ENCODE peak calls at places on chromosomes 11 and 22, in six cellular contexts. One of them, this sample, is unnamed.

GRCh38 chr11:32168924-32169323 is 78.0 kb downstream of the RCN1 start:
- DNase-seq in K562: no peak
- DNase-seq in GM23338: no peak
- DNase-seq in osteoblast: peak; percentile 13
- DNase-seq in hepatocyte: no peak
- DNase-seq in GM23248: no peak
- DNase-seq in this sample: no peak

GRCh38 chr22:32596471-32596870 is 121.9 kb downstream of the FBXO7 start:
- DNase-seq in hepatocyte: no peak
- DNase-seq in GM23248: no peak
- DNase-seq in K562: no peak
- DNase-seq in GM23338: no peak
- DNase-seq in osteoblast: no peak
- DNase-seq in this sample: no peak

GRCh38 chr11:59179121-59179520 is 7.2 kb downstream of the DTX4 start:
- DNase-seq in K562: no peak
- DNase-seq in osteoblast: no peak
- DNase-seq in GM23248: no peak
- DNase-seq in hepatocyte: no peak
- DNase-seq in GM23338: no peak
- DNase-seq in this sample: no peak

GRCh38 chr11:87460269-87460668 is 422.5 kb downstream of the TMEM135 start:
- DNase-seq in osteoblast: no peak
- DNase-seq in GM23248: no peak
- DNase-seq in GM23338: no peak
- DNase-seq in K562: no peak
- DNase-seq in hepatocyte: no peak
- DNase-seq in this sample: no peak

GRCh38 chr11:74680035-74680671 is 51.1 kb downstream of the CHRDL2 start:
- DNase-seq in GM23338: no peak
- DNase-seq in hepatocyte: no peak
- DNase-seq in K562: no peak
- DNase-seq in osteoblast: peak; percentile 53
- DNase-seq in GM23248: no peak
- DNase-seq in this sample: no peak

GRCh38 chr11:76568621-76569020 is 101.9 kb downstream of the LRRC32 start:
- DNase-seq in GM23338: no peak
- DNase-seq in K562: no peak
- DNase-seq in osteoblast: no peak
- DNase-seq in GM23248: no peak
- DNase-seq in hepatocyte: no peak
- DNase-seq in this sample: no peak

GRCh38 chr11:2466869-2467694 is 22.3 kb downstream of the KCNQ1 start:
- DNase-seq in osteoblast: peak; percentile 68
- DNase-seq in GM23248: no peak
- DNase-seq in hepatocyte: no peak
- DNase-seq in K562: no peak
- DNase-seq in GM23338: no peak
- DNase-seq in this sample: no peak

GRCh38 chr22:26585104-26585790 is 4.7 kb downstream of the TPST2 start:
- DNase-seq in osteoblast: peak; percentile 90
- DNase-seq in K562: peak; percentile 68
- DNase-seq in GM23338: no peak
- DNase-seq in hepatocyte: peak; percentile 62
- DNase-seq in GM23248: peak; percentile 93
- DNase-seq in this sample: peak; percentile 53

GRCh38 chr11:96112192-96113099 is 188.5 kb upstream of the MTMR2 start:
- DNase-seq in osteoblast: no peak
- DNase-seq in hepatocyte: no peak
- DNase-seq in GM23338: no peak
- DNase-seq in GM23248: peak; percentile 60
- DNase-seq in K562: no peak
- DNase-seq in this sample: no peak

GRCh38 chr11:31958086-31958735 is 132.7 kb upstream of the RCN1 start:
- DNase-seq in GM23338: peak; percentile 93
- DNase-seq in hepatocyte: peak; percentile 66
- DNase-seq in K562: peak; percentile 72
- DNase-seq in osteoblast: no peak
- DNase-seq in GM23248: peak; percentile 79
- DNase-seq in this sample: peak; percentile 60

GRCh38 chr11:40280161-40281054 is 1179.0 kb downstream of the LRRC4C start:
- DNase-seq in K562: no peak
- DNase-seq in hepatocyte: no peak
- DNase-seq in osteoblast: no peak
- DNase-seq in GM23338: peak; percentile 18
- DNase-seq in GM23248: no peak
- DNase-seq in this sample: no peak

GRCh38 chr11:62143727-62144126 is 19.9 kb downstream of the INCENP start:
- DNase-seq in GM23248: no peak
- DNase-seq in GM23338: no peak
- DNase-seq in K562: no peak
- DNase-seq in hepatocyte: no peak
- DNase-seq in osteoblast: peak; percentile 65
- DNase-seq in this sample: peak; percentile 26

GRCh38 chr11:46618789-46619188 is 1.4 kb downstream of the ATG13 start:
- DNase-seq in GM23338: no peak
- DNase-seq in osteoblast: no peak
- DNase-seq in K562: peak; percentile 50
- DNase-seq in hepatocyte: no peak
- DNase-seq in GM23248: no peak
- DNase-seq in this sample: no peak

GRCh38 chr11:61114913-61115312 is 12.6 kb downstream of the CD5 start:
- DNase-seq in GM23248: no peak
- DNase-seq in GM23338: no peak
- DNase-seq in hepatocyte: no peak
- DNase-seq in K562: no peak
- DNase-seq in osteoblast: no peak
- DNase-seq in this sample: no peak

GRCh38 chr11:128859563-128860441 is 7.3 kb downstream of the KCNJ1 start:
- DNase-seq in osteoblast: peak; percentile 88
- DNase-seq in GM23248: peak; percentile 59
- DNase-seq in GM23338: peak; percentile 90
- DNase-seq in hepatocyte: peak; percentile 84
- DNase-seq in K562: peak; percentile 72
- DNase-seq in this sample: peak; percentile 46

GRCh38 chr11:75655619-75656018 is 13.2 kb downstream of the MAP6 start:
- DNase-seq in GM23248: no peak
- DNase-seq in GM23338: no peak
- DNase-seq in K562: no peak
- DNase-seq in osteoblast: no peak
- DNase-seq in hepatocyte: no peak
- DNase-seq in this sample: no peak

GRCh38 chr11:88695701-88696414 is 358.3 kb upstream of the CTSC start:
- DNase-seq in osteoblast: no peak
- DNase-seq in hepatocyte: no peak
- DNase-seq in GM23338: peak; percentile 22
- DNase-seq in GM23248: no peak
- DNase-seq in K562: no peak
- DNase-seq in this sample: no peak

GRCh38 chr22:41280065-41280464 is 5.9 kb downstream of the RANGAP1 start:
- DNase-seq in GM23338: no peak
- DNase-seq in K562: no peak
- DNase-seq in osteoblast: no peak
- DNase-seq in GM23248: no peak
- DNase-seq in hepatocyte: no peak
- DNase-seq in this sample: no peak

GRCh38 chr11:78731008-78731407 is 156.3 kb upstream of the NARS2 start:
- DNase-seq in GM23338: no peak
- DNase-seq in K562: no peak
- DNase-seq in GM23248: no peak
- DNase-seq in hepatocyte: peak; percentile 14
- DNase-seq in osteoblast: no peak
- DNase-seq in this sample: no peak

GRCh38 chr22:35835267-35835997 is 117.8 kb downstream of the APOL5 start:
- DNase-seq in GM23338: no peak
- DNase-seq in K562: no peak
- DNase-seq in hepatocyte: no peak
- DNase-seq in GM23248: peak; percentile 76
- DNase-seq in osteoblast: no peak
- DNase-seq in this sample: no peak

GRCh38 chr11:71505001-71505400 is 22.1 kb upstream of the KRTAP5-7 start:
- DNase-seq in GM23248: no peak
- DNase-seq in osteoblast: no peak
- DNase-seq in GM23338: no peak
- DNase-seq in hepatocyte: no peak
- DNase-seq in K562: no peak
- DNase-seq in this sample: peak; percentile 56

DNA sequence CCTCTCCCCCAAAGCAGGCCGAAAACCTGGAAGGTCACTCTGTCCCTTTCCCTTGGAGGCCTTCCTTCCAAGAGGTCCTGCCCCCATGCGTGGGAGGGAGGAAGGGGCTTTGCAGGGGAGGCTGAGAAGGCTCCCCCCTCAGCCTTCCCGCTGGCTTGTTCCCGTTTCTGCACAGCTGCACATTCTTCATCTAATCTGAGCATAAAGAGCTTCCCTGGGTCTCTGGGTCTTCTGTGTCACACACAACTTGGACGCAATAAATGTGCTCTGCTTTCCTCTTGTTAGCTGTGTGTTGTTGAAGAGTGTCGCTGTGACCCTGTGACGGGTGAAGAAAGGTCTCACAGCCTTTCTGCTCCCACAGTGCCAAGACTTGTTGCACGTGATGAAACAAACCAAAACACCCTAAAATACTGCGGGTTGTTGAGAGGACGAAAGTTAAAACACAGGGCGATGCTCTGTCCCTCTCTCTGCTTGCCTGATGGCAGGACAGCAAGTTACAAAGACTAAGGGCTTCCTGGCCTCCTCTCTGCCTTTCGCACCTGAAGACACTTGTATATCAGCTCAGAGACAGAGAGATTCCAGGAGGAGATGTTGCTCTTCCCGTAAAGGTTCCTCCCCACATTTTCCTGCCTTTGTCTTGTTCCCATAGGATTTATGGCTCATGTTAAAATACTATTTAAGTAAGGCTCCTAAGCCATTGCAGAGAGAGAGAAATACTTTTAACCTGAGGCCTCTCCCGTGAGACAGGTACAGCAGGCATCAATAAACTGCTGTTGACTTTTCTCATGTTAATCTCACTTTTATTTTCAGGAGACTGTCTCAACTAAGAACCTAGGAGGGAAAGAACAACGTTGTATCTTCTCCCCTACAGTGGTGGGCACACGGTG is 15.4 kb upstream of the IFITM3 start:
- DNase-seq in hepatocyte: peak; percentile 38
- DNase-seq in GM23338: no peak
- DNase-seq in K562: peak; percentile 63
- DNase-seq in osteoblast: peak; percentile 41
- DNase-seq in GM23248: no peak
- DNase-seq in this sample: no peak
- H3K27ac ChIP-seq in hepatocyte: peak overlapping the region; percentile 93
- H3K27ac ChIP-seq in GM23338: peak overlapping the region; percentile 0
- H3K27ac ChIP-seq in K562: peak overlapping the region; percentile 75
- H3K27ac ChIP-seq in osteoblast: no peak overlapping the region
- H3K27ac ChIP-seq in GM23248: no peak overlapping the region
- H3K27ac ChIP-seq in this sample: no peak overlapping the region

DNA sequence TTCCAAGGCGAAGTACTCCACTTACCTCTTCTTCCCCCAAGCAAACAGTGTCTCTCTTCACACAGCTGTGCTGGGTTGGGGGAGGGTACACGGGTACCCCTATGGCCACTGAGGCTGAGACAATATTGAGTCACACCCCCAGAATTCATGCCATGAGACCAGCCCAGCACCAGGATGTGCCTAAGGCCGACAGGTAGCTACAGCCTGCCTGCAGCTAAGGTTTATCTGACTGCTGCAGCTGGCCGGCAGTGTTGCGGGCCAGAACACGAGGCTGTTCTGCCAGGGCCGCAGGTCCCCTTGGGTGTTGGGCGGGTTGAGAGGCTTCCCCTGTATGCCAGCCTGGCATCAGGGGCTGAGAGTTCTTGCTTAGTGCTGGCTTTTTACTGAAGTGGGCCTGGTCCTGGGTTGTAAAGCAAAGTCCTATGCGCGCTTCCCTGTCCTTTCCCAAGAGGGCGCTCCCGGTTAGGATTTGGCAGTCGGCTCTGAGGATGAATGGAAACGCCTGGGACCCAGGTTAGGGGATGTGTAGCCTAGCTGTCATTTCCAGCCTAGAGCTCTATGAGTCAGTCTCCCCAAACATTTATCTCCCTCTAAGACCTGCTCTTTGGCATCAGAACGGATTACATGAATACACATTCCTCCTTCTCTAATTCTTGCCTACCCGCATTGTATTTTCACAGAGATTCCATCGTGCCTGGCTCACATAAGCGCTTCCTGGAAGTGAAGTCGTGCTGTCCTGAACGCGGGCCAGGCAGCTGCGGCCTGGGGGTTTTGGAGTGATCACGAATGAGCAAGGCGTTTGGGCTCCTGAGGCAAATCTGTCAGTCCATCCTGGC is 7.1 kb downstream of the USP18 start:
- DNase-seq in K562: peak; percentile 77
- DNase-seq in GM23248: peak; percentile 94
- DNase-seq in osteoblast: peak; percentile 100
- DNase-seq in hepatocyte: peak; percentile 90
- DNase-seq in GM23338: peak; percentile 95
- DNase-seq in this sample: peak; percentile 83
- H2AFZ ChIP-seq in K562: no peak overlapping the region
- H2AFZ ChIP-seq in GM23248: peak overlapping the region; percentile 78
- H2AFZ ChIP-seq in osteoblast: peak overlapping the region; percentile 53
- H2AFZ ChIP-seq in hepatocyte: no peak overlapping the region
- H2AFZ ChIP-seq in GM23338: peak overlapping the region; percentile 88
- H2AFZ ChIP-seq in this sample: no peak overlapping the region

DNA sequence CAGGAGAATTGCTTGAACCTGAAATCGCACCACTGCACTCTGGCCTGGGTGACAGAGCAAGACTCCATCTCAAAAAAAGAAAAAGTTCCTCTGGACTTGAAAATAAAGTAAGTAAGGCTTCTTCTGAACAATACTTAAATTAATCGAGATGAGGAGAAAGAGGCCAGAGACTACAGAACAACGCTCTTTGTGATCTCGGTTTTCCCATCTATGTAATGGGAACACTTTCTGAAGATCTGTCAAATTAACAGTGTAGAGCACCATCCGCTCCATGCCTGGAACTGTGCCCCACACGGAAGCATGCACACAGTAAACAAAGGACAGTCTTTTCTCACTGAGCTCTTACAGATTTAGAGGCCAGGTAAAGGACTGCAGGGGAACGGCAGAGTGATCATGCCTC is 9.1 kb downstream of the AP1B1 start:
- DNase-seq in hepatocyte: no peak
- DNase-seq in GM23338: no peak
- DNase-seq in K562: no peak
- DNase-seq in GM23248: no peak
- DNase-seq in osteoblast: no peak
- DNase-seq in this sample: no peak
- H3K27ac ChIP-seq in hepatocyte: no peak overlapping the region
- H3K27ac ChIP-seq in GM23338: no peak overlapping the region
- H3K27ac ChIP-seq in K562: no peak overlapping the region
- H3K27ac ChIP-seq in GM23248: no peak overlapping the region
- H3K27ac ChIP-seq in osteoblast: no peak overlapping the region
- H3K27ac ChIP-seq in this sample: no peak overlapping the region

DNA sequence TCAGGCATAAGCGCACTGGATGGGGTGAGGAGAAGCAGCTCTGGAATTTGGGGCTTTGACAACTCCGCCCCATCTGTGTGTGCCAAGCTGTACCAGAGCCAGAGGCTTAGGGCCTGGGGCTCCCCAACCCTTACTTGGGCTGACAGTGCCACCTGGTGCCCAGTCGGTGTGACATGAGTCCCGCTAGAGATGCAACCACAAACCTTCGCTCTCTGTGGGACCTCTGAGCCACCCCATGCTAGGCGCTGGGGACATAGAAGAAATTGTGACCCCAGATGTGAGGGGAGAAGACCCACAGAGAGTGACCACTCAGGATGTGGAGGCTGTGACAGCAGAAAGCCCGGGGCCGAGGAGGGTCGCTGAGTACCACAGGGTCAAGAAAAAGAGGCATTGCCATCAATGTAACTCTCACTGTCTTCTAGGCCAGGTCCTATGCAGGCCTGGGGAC is 36.0 kb upstream of the FCHSD2 start:
- DNase-seq in hepatocyte: peak; percentile 87
- DNase-seq in GM23248: peak; percentile 90
- DNase-seq in GM23338: peak; percentile 89
- DNase-seq in K562: peak; percentile 70
- DNase-seq in osteoblast: peak; percentile 97
- DNase-seq in this sample: peak; percentile 86
- H2AFZ ChIP-seq in hepatocyte: no peak overlapping the region
- H2AFZ ChIP-seq in GM23248: peak overlapping the region; percentile 68
- H2AFZ ChIP-seq in GM23338: no peak overlapping the region
- H2AFZ ChIP-seq in K562: no peak overlapping the region
- H2AFZ ChIP-seq in osteoblast: peak overlapping the region; percentile 67
- H2AFZ ChIP-seq in this sample: peak overlapping the region; percentile 40

This sample was measured in SK-N-SH.